ENCODE peak calls at places on chromosomes 16 and 17, in seven cellular contexts. One of them, this sample, is unnamed.

GRCh38 chr17:56447166-56447565 is 146.3 kb upstream of the NOG start:
- DNase-seq in NCI-H748 treated with DMSO at 0.1 percent for 48 hours: no peak
- DNase-seq in COR-L47: no peak
- DNase-seq in neural crest cell: no peak
- DNase-seq in lower leg skin: no peak
- DNase-seq in MV-4-11: no peak
- DNase-seq in neuronal stem cell: no peak
- DNase-seq in this sample: no peak

GRCh38 chr17:72602517-72603345 is 481.9 kb downstream of the SOX9 start:
- DNase-seq in NCI-H748 treated with DMSO at 0.1 percent for 48 hours: no peak
- DNase-seq in COR-L47: no peak
- DNase-seq in neural crest cell: no peak
- DNase-seq in lower leg skin: no peak
- DNase-seq in MV-4-11: peak
- DNase-seq in neuronal stem cell: peak
- DNase-seq in this sample: no peak

GRCh38 chr17:41687828-41688640 is 651 bp upstream of the EIF1 start:
- DNase-seq in NCI-H748 treated with DMSO at 0.1 percent for 48 hours: peak
- DNase-seq in COR-L47: peak
- DNase-seq in neural crest cell: no peak
- DNase-seq in lower leg skin: no peak
- DNase-seq in MV-4-11: peak
- DNase-seq in neuronal stem cell: no peak
- DNase-seq in this sample: peak

GRCh38 chr17:58054641-58055040 is 28.6 kb upstream of the DYNLL2 start:
- DNase-seq in NCI-H748 treated with DMSO at 0.1 percent for 48 hours: no peak
- DNase-seq in COR-L47: no peak
- DNase-seq in neural crest cell: no peak
- DNase-seq in lower leg skin: peak
- DNase-seq in MV-4-11: no peak
- DNase-seq in neuronal stem cell: no peak
- DNase-seq in this sample: no peak

GRCh38 chr17:5592382-5592781 is 8.1 kb upstream of the NLRP1 start:
- DNase-seq in NCI-H748 treated with DMSO at 0.1 percent for 48 hours: peak
- DNase-seq in COR-L47: peak
- DNase-seq in neural crest cell: no peak
- DNase-seq in lower leg skin: no peak
- DNase-seq in MV-4-11: peak
- DNase-seq in neuronal stem cell: peak
- DNase-seq in this sample: no peak

GRCh38 chr17:65698381-65699061 is 137.1 kb upstream of the AXIN2 start:
- DNase-seq in NCI-H748 treated with DMSO at 0.1 percent for 48 hours: no peak
- DNase-seq in COR-L47: no peak
- DNase-seq in neural crest cell: peak
- DNase-seq in lower leg skin: no peak
- DNase-seq in MV-4-11: no peak
- DNase-seq in neuronal stem cell: peak
- DNase-seq in this sample: no peak

GRCh38 chr16:69396187-69397061 is 10.6 kb upstream of the TERF2 start:
- DNase-seq in NCI-H748 treated with DMSO at 0.1 percent for 48 hours: peak
- DNase-seq in COR-L47: peak
- DNase-seq in neural crest cell: peak
- DNase-seq in lower leg skin: peak
- DNase-seq in MV-4-11: peak
- DNase-seq in neuronal stem cell: peak
- DNase-seq in this sample: no peak

GRCh38 chr17:15106540-15106939 is 158.6 kb downstream of the PMP22 start:
- DNase-seq in NCI-H748 treated with DMSO at 0.1 percent for 48 hours: no peak
- DNase-seq in COR-L47: no peak
- DNase-seq in neural crest cell: no peak
- DNase-seq in lower leg skin: no peak
- DNase-seq in MV-4-11: no peak
- DNase-seq in neuronal stem cell: no peak
- DNase-seq in this sample: no peak

GRCh38 chr16:27582883-27583282 is 32.9 kb downstream of the KATNIP start:
- DNase-seq in NCI-H748 treated with DMSO at 0.1 percent for 48 hours: no peak
- DNase-seq in COR-L47: no peak
- DNase-seq in neural crest cell: no peak
- DNase-seq in lower leg skin: no peak
- DNase-seq in MV-4-11: no peak
- DNase-seq in neuronal stem cell: no peak
- DNase-seq in this sample: no peak

GRCh38 chr17:82030470-82031302 is 792 bp upstream of the RAC3 start:
- DNase-seq in NCI-H748 treated with DMSO at 0.1 percent for 48 hours: peak
- DNase-seq in COR-L47: peak
- DNase-seq in neural crest cell: peak
- DNase-seq in lower leg skin: peak
- DNase-seq in MV-4-11: peak
- DNase-seq in neuronal stem cell: peak
- DNase-seq in this sample: peak

GRCh38 chr16:87369117-87369775 is 14.3 kb downstream of the FBXO31 start:
- DNase-seq in NCI-H748 treated with DMSO at 0.1 percent for 48 hours: no peak
- DNase-seq in COR-L47: no peak
- DNase-seq in neural crest cell: no peak
- DNase-seq in lower leg skin: no peak
- DNase-seq in MV-4-11: no peak
- DNase-seq in neuronal stem cell: no peak
- DNase-seq in this sample: no peak

GRCh38 chr17:68432086-68432864 is 25.0 kb downstream of the WIPI1 start:
- DNase-seq in NCI-H748 treated with DMSO at 0.1 percent for 48 hours: no peak
- DNase-seq in COR-L47: no peak
- DNase-seq in neural crest cell: no peak
- DNase-seq in lower leg skin: peak
- DNase-seq in MV-4-11: no peak
- DNase-seq in neuronal stem cell: no peak
- DNase-seq in this sample: no peak

GRCh38 chr17:82257473-82257872 is 16.0 kb downstream of the CSNK1D start:
- DNase-seq in NCI-H748 treated with DMSO at 0.1 percent for 48 hours: no peak
- DNase-seq in COR-L47: no peak
- DNase-seq in neural crest cell: peak
- DNase-seq in lower leg skin: no peak
- DNase-seq in MV-4-11: no peak
- DNase-seq in neuronal stem cell: no peak
- DNase-seq in this sample: no peak

GRCh38 chr16:2329532-2329931 is 11.0 kb downstream of the ABCA3 start:
- DNase-seq in NCI-H748 treated with DMSO at 0.1 percent for 48 hours: no peak
- DNase-seq in COR-L47: no peak
- DNase-seq in neural crest cell: no peak
- DNase-seq in lower leg skin: peak
- DNase-seq in MV-4-11: no peak
- DNase-seq in neuronal stem cell: no peak
- DNase-seq in this sample: no peak

GRCh38 chr17:46191332-46192210 is 1.7 kb downstream of the KANSL1 start:
- DNase-seq in NCI-H748 treated with DMSO at 0.1 percent for 48 hours: peak
- DNase-seq in COR-L47: peak
- DNase-seq in neural crest cell: peak
- DNase-seq in lower leg skin: no peak
- DNase-seq in MV-4-11: peak
- DNase-seq in neuronal stem cell: peak
- DNase-seq in this sample: no peak

GRCh38 chr17:30278032-30278431 is 13.7 kb downstream of the BLMH start:
- DNase-seq in NCI-H748 treated with DMSO at 0.1 percent for 48 hours: peak
- DNase-seq in COR-L47: peak
- DNase-seq in neural crest cell: no peak
- DNase-seq in lower leg skin: no peak
- DNase-seq in MV-4-11: peak
- DNase-seq in neuronal stem cell: peak
- DNase-seq in this sample: peak

GRCh38 chr17:2094891-2095535 is 40.1 kb downstream of the HIC1 start:
- DNase-seq in NCI-H748 treated with DMSO at 0.1 percent for 48 hours: no peak
- DNase-seq in COR-L47: no peak
- DNase-seq in neural crest cell: no peak
- DNase-seq in lower leg skin: peak
- DNase-seq in MV-4-11: no peak
- DNase-seq in neuronal stem cell: no peak
- DNase-seq in this sample: peak

GRCh38 chr16:47492428-47493357 is 31.6 kb downstream of the PHKB start:
- DNase-seq in NCI-H748 treated with DMSO at 0.1 percent for 48 hours: no peak
- DNase-seq in COR-L47: no peak
- DNase-seq in neural crest cell: no peak
- DNase-seq in lower leg skin: peak
- DNase-seq in MV-4-11: peak
- DNase-seq in neuronal stem cell: no peak
- DNase-seq in this sample: peak

GRCh38 chr17:43398724-43399595 is at the start of gene ARL4D:
- DNase-seq in NCI-H748 treated with DMSO at 0.1 percent for 48 hours: peak
- DNase-seq in COR-L47: peak
- DNase-seq in neural crest cell: peak
- DNase-seq in lower leg skin: peak
- DNase-seq in MV-4-11: peak
- DNase-seq in neuronal stem cell: peak
- DNase-seq in this sample: peak

GRCh38 chr16:2457946-2458345 is 2.0 kb upstream of the TEDC2 start:
- DNase-seq in NCI-H748 treated with DMSO at 0.1 percent for 48 hours: no peak
- DNase-seq in COR-L47: no peak
- DNase-seq in neural crest cell: no peak
- DNase-seq in lower leg skin: no peak
- DNase-seq in MV-4-11: no peak
- DNase-seq in neuronal stem cell: no peak
- DNase-seq in this sample: no peak

GRCh38 chr17:36812762-36813161 is 124.5 kb upstream of the LHX1 start:
- DNase-seq in NCI-H748 treated with DMSO at 0.1 percent for 48 hours: no peak
- DNase-seq in COR-L47: no peak
- DNase-seq in neural crest cell: no peak
- DNase-seq in lower leg skin: no peak
- DNase-seq in MV-4-11: no peak
- DNase-seq in neuronal stem cell: no peak
- DNase-seq in this sample: no peak

GRCh38 chr17:12282056-12282455 is 261.4 kb downstream of the MAP2K4 start:
- DNase-seq in NCI-H748 treated with DMSO at 0.1 percent for 48 hours: no peak
- DNase-seq in COR-L47: no peak
- DNase-seq in neural crest cell: no peak
- DNase-seq in lower leg skin: no peak
- DNase-seq in MV-4-11: no peak
- DNase-seq in neuronal stem cell: no peak
- DNase-seq in this sample: no peak

This sample was measured in left ventricle myocardium inferior.